ENCODE peak calls at places on chromosomes 13 and 19, in six cellular contexts. G is SHP77; Z is CD4-positive, alpha-beta memory T cell; U is H54; E is naive thymus-derived CD8-positive, alpha-beta T cell; O is fibroblast of the aortic adventitia. R is an unnamed sample.

GRCh38 chr19:8030906-8031305 is 21.7 kb upstream of the CCL25 start:
- DNase-seq in E (no peak), U (no peak), O (no peak), Z (no peak), G (no peak), R (no peak)

GRCh38 chr19:17385878-17386611 is 8.0 kb downstream of the CCDC194 start:
- DNase-seq in O (peak), U (peak), Z (peak), E (peak), G (peak), R (no peak)

GRCh38 chr19:18193388-18194207 is 580 bp downstream of the MPV17L2 start:
- DNase-seq in U (no peak), E (no peak), G (no peak), Z (no peak), O (no peak), R (no peak)

GRCh38 chr13:95709101-95709500 is 32.2 kb downstream of the DNAJC3 start:
- DNase-seq in G (no peak), E (no peak), U (no peak), Z (no peak), O (peak), R (no peak)

GRCh38 chr19:41862445-41862986 is 2.5 kb downstream of the RPS19 start:
- DNase-seq in O (no peak), U (no peak), G (no peak), E (no peak), Z (no peak), R (no peak)

GRCh38 chr19:18697680-18698079 is 14.2 kb downstream of the CRTC1 start:
- DNase-seq in Z (no peak), O (no peak), E (no peak), U (no peak), G (peak), R (no peak)

GRCh38 chr19:947707-948533 is 22.1 kb downstream of the ARID3A start:
- DNase-seq in G (no peak), O (no peak), E (no peak), U (no peak), Z (no peak), R (peak)

GRCh38 chr13:44484562-44485164 is 91.5 kb downstream of the TSC22D1 start:
- DNase-seq in O (no peak), U (no peak), Z (no peak), G (no peak), E (no peak), R (no peak)

GRCh38 chr13:41058229-41059070 is 2.9 kb upstream of the WBP4 start:
- DNase-seq in G (no peak), O (no peak), E (no peak), U (no peak), Z (no peak), R (no peak)

GRCh38 chr13:26482451-26483197 is 74.9 kb upstream of the WASF3 start:
- DNase-seq in O (peak), E (peak), Z (peak), G (peak), U (peak), R (peak)

GRCh38 chr19:46383171-46383815 is 30.1 kb downstream of the CCDC8 start:
- DNase-seq in Z (no peak), O (no peak), G (no peak), U (no peak), E (no peak), R (no peak)

GRCh38 chr19:18204394-18205179 is 745 bp upstream of the RAB3A start:
- DNase-seq in O (no peak), Z (peak), U (no peak), G (peak), E (no peak), R (no peak)

GRCh38 chr13:80716610-80717081 is 375.7 kb upstream of the SPRY2 start:
- DNase-seq in O (no peak), Z (no peak), G (peak), E (no peak), U (no peak), R (peak)

GRCh38 chr19:447816-448546 is 12.9 kb downstream of the SHC2 start:
- DNase-seq in E (no peak), G (no peak), U (no peak), O (no peak), Z (no peak), R (no peak)

GRCh38 chr13:113605461-113605860 is 20.9 kb downstream of the TFDP1 start:
- DNase-seq in U (no peak), G (no peak), O (no peak), E (no peak), Z (no peak), R (no peak)

GRCh38 chr19:51551673-51552440 is 19.2 kb upstream of the ZNF175 start:
- DNase-seq in E (no peak), O (no peak), G (no peak), Z (no peak), U (no peak), R (no peak)

GRCh38 chr13:114154476-114154875 is 22.1 kb upstream of the RASA3 start:
- DNase-seq in U (no peak), G (no peak), Z (no peak), E (peak), O (no peak), R (no peak)

GRCh38 chr19:18239303-18239702 is 13.1 kb upstream of the PDE4C start:
- DNase-seq in Z (no peak), O (no peak), E (no peak), U (no peak), G (no peak), R (no peak)

GRCh38 chr19:32822916-32823746 is 46.4 kb downstream of the SLC7A9 start:
- DNase-seq in Z (no peak), U (no peak), O (no peak), E (no peak), G (no peak), R (no peak)

GRCh38 chr13:110841846-110842245 is 73.0 kb downstream of the ANKRD10 start:
- DNase-seq in G (no peak), Z (no peak), U (no peak), O (no peak), E (no peak), R (no peak)

GRCh38 chr19:39430675-39431593 is 4.8 kb downstream of the RPS16 start:
- DNase-seq in G (peak), U (peak), E (no peak), O (peak), Z (peak), R (no peak)

GRCh38 chr13:96338030-96338429 is 248.1 kb downstream of the HS6ST3 start:
- DNase-seq in G (no peak), E (no peak), Z (no peak), O (no peak), U (no peak), R (no peak)

GRCh38 chr19:48108997-48109782 is 1.4 kb downstream of the PLA2G4C start:
- DNase-seq in O (no peak), Z (no peak), E (no peak), G (no peak), U (no peak), R (no peak)

GRCh38 chr13:45325806-45326205 is 15.2 kb downstream of the TPT1 start:
- DNase-seq in E (no peak), Z (no peak), O (peak), U (peak), G (no peak), R (peak)

GRCh38 chr19:49106648-49107135 is 7.5 kb upstream of the LIN7B start:
- DNase-seq in E (peak), G (peak), O (peak), U (no peak), Z (peak), R (no peak)

GRCh38 chr13:72043361-72043760 is 176.4 kb upstream of the DACH1 start:
- DNase-seq in Z (no peak), U (no peak), G (no peak), E (no peak), O (no peak), R (no peak)